ENCODE peak calls at places on chromosomes 3 and 15, in eight cellular contexts. T is activated CD8-positive, alpha-beta memory T cell treated with anti-CD3 and anti-CD28 coated beads for 1 hour; P is LoVo; R is NCI-H1694 treated with DMSO at 0.1 percent for 48 hours; G is aorta; Z is KG1; S is GM12865; X is GM20000. B is an unnamed sample.

GRCh38 chr15:70195808-70196304 is 98.1 kb upstream of the TLE3 start:
- DNase-seq in Z (no peak), R (no peak), T (no peak), G (peak), X (no peak), P (no peak), S (no peak), B (no peak)

GRCh38 chr15:69703495-69704187 is 251.0 kb downstream of the RPLP1 start:
- DNase-seq in Z (no peak), X (no peak), P (no peak), S (no peak), G (no peak), T (no peak), R (no peak), B (no peak)

GRCh38 chr3:55690746-55691540 is 203.8 kb upstream of the WNT5A start:
- DNase-seq in Z (no peak), R (no peak), S (peak), X (peak), P (no peak), G (no peak), T (no peak), B (no peak)

GRCh38 chr3:186646841-186647240 is 6.6 kb downstream of the FETUB start:
- DNase-seq in Z (no peak), T (no peak), X (no peak), R (no peak), P (no peak), S (peak), G (no peak), B (no peak)

GRCh38 chr3:73729969-73730440 is 105.3 kb upstream of the PDZRN3 start:
- DNase-seq in Z (no peak), S (no peak), T (no peak), P (no peak), G (no peak), X (no peak), R (no peak), B (no peak)

GRCh38 chr3:64983583-64984359 is 296.0 kb upstream of the ADAMTS9 start:
- DNase-seq in X (no peak), S (no peak), P (no peak), Z (no peak), G (no peak), R (no peak), T (no peak), B (no peak)

GRCh38 chr3:13494463-13495350 is 14.6 kb downstream of the HDAC11 start:
- DNase-seq in X (no peak), S (peak), T (no peak), Z (no peak), P (no peak), R (no peak), G (peak), B (no peak)

GRCh38 chr3:37622999-37623883 is 238.4 kb upstream of the CTDSPL start:
- DNase-seq in X (no peak), Z (no peak), P (no peak), S (peak), T (no peak), G (no peak), R (no peak), B (no peak)

B was measured in stimulated activated naive CD8-positive, alpha-beta T cell treated with anti-CD3 and anti-CD28 coated beads, Interleukin-15, Interleukin-2, amounts not matched to agents 100 U/mL and 50 U/mL, for 24 hours.